ENCODE peak calls at places on chromosomes 2 and 18, in five cellular contexts. I is posterior cingulate gyrus; U is stimulated activated CD4-positive, alpha-beta T cell treated with anti-CD3 and anti-CD28 coated beads, Interleukin-1b, Interleukin-23, amount 100 ng/mL, for 48 hours; X is NCI-H1694; T is RCC 7860. E is an unnamed sample.

GRCh38 chr2:96359310-96359709 is 23.7 kb downstream of the NCAPH start:
- DNase-seq in X (peak), I (peak), U (peak), T (peak), E (peak)

GRCh38 chr2:210833403-210833802 is 277.0 kb downstream of the CPS1 start:
- DNase-seq in I (no peak), X (no peak), U (no peak), T (no peak), E (no peak)

GRCh38 chr18:70058916-70059315 is 111.2 kb upstream of the CD226 start:
- DNase-seq in I (no peak), X (no peak), U (no peak), T (no peak), E (no peak)

GRCh38 chr2:74384051-74384450 is 3.9 kb upstream of the DCTN1 start:
- DNase-seq in U (no peak), X (no peak), T (no peak), I (no peak), E (no peak)

GRCh38 chr2:45046786-45047185 is 37.5 kb upstream of the SIX2 start:
- DNase-seq in X (no peak), U (no peak), T (peak), I (no peak), E (no peak)

GRCh38 chr18:45774065-45774521 is 50.1 kb downstream of the SLC14A1 start:
- DNase-seq in I (no peak), X (no peak), T (peak), U (no peak), E (no peak)

GRCh38 chr2:112884869-112885502 is 26.0 kb upstream of the IL37 start:
- DNase-seq in I (peak), U (peak), T (peak), X (peak), E (no peak)

GRCh38 chr2:37011126-37011525 is 44.8 kb upstream of the STRN start:
- DNase-seq in X (no peak), U (no peak), T (no peak), I (no peak), E (no peak)

GRCh38 chr2:133090358-133090757 is 420.4 kb upstream of the LYPD1 start:
- DNase-seq in T (no peak), I (no peak), X (no peak), U (no peak), E (no peak)

GRCh38 chr18:48905541-48905940 is 45.2 kb downstream of the SMAD7 start:
- DNase-seq in T (no peak), I (no peak), X (no peak), U (no peak), E (no peak)

GRCh38 chr2:59604143-59604542 is 949.3 kb downstream of the BCL11A start:
- DNase-seq in X (no peak), U (no peak), T (no peak), I (peak), E (no peak)

GRCh38 chr2:11701831-11702301 is 31.9 kb upstream of the NTSR2 start:
- DNase-seq in I (no peak), T (no peak), U (no peak), X (no peak), E (peak)

GRCh38 chr2:203858176-203858575 is 9.4 kb upstream of the CTLA4 start:
- DNase-seq in I (no peak), T (no peak), X (no peak), U (no peak), E (no peak)

GRCh38 chr2:30208453-30208852 is 22.9 kb upstream of the LBH start:
- DNase-seq in T (peak), X (peak), I (peak), U (peak), E (peak)

GRCh38 chr2:145012214-145012670 is 492.3 kb upstream of the ZEB2 start:
- DNase-seq in U (no peak), X (no peak), T (no peak), I (no peak), E (no peak)

GRCh38 chr2:86216577-86217555 is 17.6 kb downstream of the MRPL35 start:
- DNase-seq in X (no peak), T (no peak), I (peak), U (no peak), E (no peak)

GRCh38 chr2:179561702-179562101 is 297.1 kb upstream of the SESTD1 start:
- DNase-seq in X (no peak), I (no peak), T (no peak), U (no peak), E (no peak)

GRCh38 chr2:190378883-190379237 is 29.3 kb upstream of the MFSD6 start:
- DNase-seq in T (no peak), X (no peak), I (no peak), U (no peak), E (no peak)

GRCh38 chr2:82837588-82838304 is 1621.3 kb downstream of the SUCLG1 start:
- DNase-seq in I (no peak), U (no peak), X (no peak), T (peak), E (no peak)

GRCh38 chr2:67997528-67998267 is 65.1 kb downstream of the C1D start:
- DNase-seq in U (no peak), T (peak), I (no peak), X (no peak), E (no peak)

GRCh38 chr18:79250236-79250993 is 145.3 kb upstream of the NFATC1 start:
- DNase-seq in T (no peak), X (no peak), U (no peak), I (no peak), E (no peak)

GRCh38 chr2:162477011-162477410 is 133.1 kb downstream of the GCA start:
- DNase-seq in T (no peak), U (no peak), X (no peak), I (no peak), E (no peak)

GRCh38 chr2:229282758-229283546 is 11.9 kb upstream of the PID1 start:
- DNase-seq in T (peak), I (no peak), X (no peak), U (no peak), E (no peak)

GRCh38 chr2:11967946-11968465 is 221.6 kb downstream of the LPIN1 start:
- DNase-seq in U (no peak), I (no peak), X (no peak), T (no peak), E (peak)

GRCh38 chr2:179562330-179562885 is 297.8 kb upstream of the SESTD1 start:
- DNase-seq in I (no peak), T (no peak), X (peak), U (no peak), E (peak)

GRCh38 chr2:128595763-128596452 is 277.2 kb upstream of the HS6ST1 start:
- DNase-seq in T (no peak), U (no peak), I (no peak), X (no peak), E (no peak)

GRCh38 chr2:109675666-109676345 is 61.6 kb downstream of the SOWAHC start:
- DNase-seq in T (no peak), I (no peak), U (no peak), X (no peak), E (no peak)

GRCh38 chr18:68956650-68957049 is 158.8 kb downstream of the CCDC102B start:
- DNase-seq in T (no peak), I (no peak), X (no peak), U (no peak), E (no peak)

GRCh38 chr2:25276569-25277465 is 64.9 kb downstream of the DNMT3A start:
- DNase-seq in I (peak), U (peak), X (no peak), T (no peak), E (no peak)

GRCh38 chr2:42314892-42315468 is 46.0 kb downstream of the COX7A2L start:
- DNase-seq in I (no peak), U (no peak), X (no peak), T (peak), E (no peak)

GRCh38 chr2:211014376-211014775 is 458.0 kb downstream of the CPS1 start:
- DNase-seq in U (no peak), T (no peak), X (no peak), I (no peak), E (no peak)

GRCh38 chr2:193966590-193966989 is 1690.4 kb upstream of the SLC39A10 start:
- DNase-seq in I (no peak), X (no peak), T (peak), U (no peak), E (no peak)

GRCh38 chr2:240584486-240585031 is 2.0 kb upstream of the CAPN10 start:
- DNase-seq in T (no peak), I (no peak), X (peak), U (no peak), E (peak)

GRCh38 chr2:120707816-120708215 is 27.9 kb upstream of the GLI2 start:
- DNase-seq in I (no peak), T (no peak), X (no peak), U (no peak), E (no peak)

GRCh38 chr18:59229191-59229590 is 9.2 kb downstream of the GRP start:
- DNase-seq in X (no peak), T (no peak), U (no peak), I (no peak), E (no peak)